ENCODE peak calls at places on chromosomes 2 and 18, in four cellular contexts. Q is germinal center, Z is uterus, H is cardiac septum. N is an unnamed sample.

GRCh38 chr2:236971131-236971850 is 114.4 kb upstream of the COPS8 start:
- DNase-seq in Q (no peak), Z (no peak), H (peak), N (no peak)

GRCh38 chr2:227479865-227480475 is 8.0 kb downstream of the AGFG1 start:
- DNase-seq in Q (no peak), Z (no peak), H (no peak), N (no peak)

GRCh38 chr2:99680946-99681345 is 191.1 kb upstream of the REV1 start:
- DNase-seq in Q (no peak), Z (no peak), H (no peak), N (no peak)

GRCh38 chr2:229679393-229680125 is 34.8 kb downstream of the DNER start:
- DNase-seq in Q (no peak), Z (no peak), H (no peak), N (no peak)

GRCh38 chr2:225270861-225271260 is 128.6 kb upstream of the NYAP2 start:
- DNase-seq in Q (peak), Z (no peak), H (no peak), N (peak)

GRCh38 chr2:42809131-42809875 is 16.9 kb upstream of the HAAO start:
- DNase-seq in Q (no peak), Z (no peak), H (no peak), N (no peak)

GRCh38 chr18:65788373-65788772 is 37.6 kb downstream of the CDH7 start:
- DNase-seq in Q (no peak), Z (no peak), H (no peak), N (peak)

GRCh38 chr2:106192752-106193490 is 1.2 kb downstream of the UXS1 start:
- DNase-seq in Q (peak), Z (peak), H (no peak), N (peak)

GRCh38 chr2:101844055-101844635 is 146.6 kb downstream of the MAP4K4 start:
- DNase-seq in Q (no peak), Z (no peak), H (no peak), N (no peak)

GRCh38 chr18:76459687-76460350 is 35.2 kb downstream of the ZNF516 start:
- DNase-seq in Q (no peak), Z (peak), H (no peak), N (no peak)

GRCh38 chr2:36626071-36626470 is 28.1 kb upstream of the FEZ2 start:
- DNase-seq in Q (no peak), Z (no peak), H (no peak), N (no peak)

GRCh38 chr2:85273732-85274731 is 53.8 kb downstream of the TGOLN2 start:
- DNase-seq in Q (no peak), Z (peak), H (no peak), N (peak)

GRCh38 chr2:82839046-82839445 is 1620.0 kb downstream of the SUCLG1 start:
- DNase-seq in Q (no peak), Z (no peak), H (no peak), N (no peak)

GRCh38 chr2:241970711-241971110 is 101.2 kb downstream of the RTP5 start:
- DNase-seq in Q (no peak), Z (no peak), H (peak), N (no peak)

GRCh38 chr2:151166410-151166809 is 95.3 kb downstream of the RBM43 start:
- DNase-seq in Q (no peak), Z (no peak), H (no peak), N (no peak)